ENCODE peak calls at places on chromosomes 12 and 14, in nine cellular contexts. A is upper lobe of right lung; N is HCEC 1CT; G is stimulated activated CD8-positive, alpha-beta memory T cell treated with anti-CD3 and anti-CD28 coated beads, Interleukin-15, amount 100 ng/mL, for 24 hours; U is activated T-cell treated with anti-CD3 and anti-CD28 coated beads, Interleukin-2, amount 50 U/mL, for 48 hours; H is Kasumi-1; O is HEK293T; Z is stomach; S is T-helper 2 cell. X is an unnamed sample.
A peak's percentile ranks its signal among the peaks of the same experiment; 100 is the strongest.

GRCh38 chr14:54651018-54651351 is 84.1 kb downstream of the SAMD4A start:
- DNase-seq in S (no peak), O (no peak), G (no peak), U (no peak), N (no peak), Z (no peak), A (no peak), H (no peak), X (no peak)

GRCh38 chr12:109435428-109436180 is 41.5 kb downstream of the KCTD10 start:
- DNase-seq in U (no peak), G (no peak), A (no peak), H (no peak), Z (no peak), S (no peak), N (no peak), O (no peak), X (no peak)

GRCh38 chr14:91326514-91326832 is 82.0 kb upstream of the GPR68 start:
- DNase-seq in H (no peak), O (no peak), Z (no peak), S (no peak), A (no peak), U (no peak), G (no peak), N (no peak), X (no peak)

GRCh38 chr14:101351146-101351545 is 210.1 kb upstream of the DIO3 start:
- DNase-seq in U (no peak), O (no peak), H (no peak), N (no peak), Z (peak; percentile 0), A (no peak), G (no peak), S (no peak), X (no peak)

GRCh38 chr12:110269622-110270124 is 11.4 kb upstream of the ATP2A2 start:
- DNase-seq in N (peak; percentile 88), Z (no peak), G (no peak), O (no peak), H (no peak), U (no peak), A (no peak), S (no peak), X (peak; percentile 35)

GRCh38 chr12:124013073-124013472 is 40.1 kb downstream of the ZNF664 start:
- DNase-seq in N (no peak), G (no peak), S (no peak), H (peak; percentile 52), Z (no peak), O (no peak), U (no peak), A (no peak), X (no peak)

GRCh38 chr12:33253123-33253522 is 186.5 kb downstream of the SYT10 start:
- DNase-seq in O (no peak), Z (no peak), A (no peak), G (no peak), N (no peak), S (no peak), H (no peak), U (no peak), X (no peak)

GRCh38 chr12:2332266-2332665 is 279.5 kb downstream of the CACNA1C start:
- DNase-seq in A (no peak), O (no peak), U (no peak), N (peak; percentile 29), S (no peak), H (no peak), G (no peak), Z (no peak), X (no peak)

GRCh38 chr12:129903092-129903945 is 506 bp downstream of the TMEM132D start:
- DNase-seq in U (no peak), S (no peak), O (no peak), A (no peak), N (no peak), Z (no peak), H (no peak), G (no peak), X (no peak)

GRCh38 chr12:57694459-57695019 is 607 bp downstream of the OS9 start:
- DNase-seq in G (no peak), S (no peak), Z (no peak), U (no peak), N (peak; percentile 1), H (peak; percentile 63), O (no peak), A (no peak), X (no peak)

GRCh38 chr12:10491766-10492165 is 13.9 kb upstream of the EIF2S3B start:
- DNase-seq in G (no peak), O (no peak), N (peak; percentile 52), A (no peak), H (no peak), U (no peak), Z (no peak), S (no peak), X (no peak)

GRCh38 chr12:132888852-132889251 is 1.4 kb upstream of the CHFR start:
- DNase-seq in G (no peak), N (no peak), U (no peak), Z (no peak), S (no peak), A (no peak), H (no peak), O (no peak), X (no peak)

GRCh38 chr12:102847131-102847530 is 69.9 kb downstream of the PAH start:
- DNase-seq in A (no peak), G (no peak), N (no peak), O (no peak), H (no peak), S (no peak), Z (no peak), U (no peak), X (no peak)

GRCh38 chr12:4615667-4616066 is 33.2 kb downstream of the AKAP3 start:
- DNase-seq in O (no peak), N (no peak), G (no peak), A (no peak), U (no peak), Z (no peak), S (no peak), H (no peak), X (no peak)

GRCh38 chr14:43872222-43872621 is 634.9 kb downstream of the FSCB start:
- DNase-seq in H (no peak), U (no peak), A (no peak), S (no peak), G (no peak), Z (no peak), N (no peak), O (no peak), X (no peak)

GRCh38 chr12:131403676-131404075 is 307.2 kb upstream of the SFSWAP start:
- DNase-seq in Z (no peak), H (no peak), G (no peak), U (no peak), A (no peak), S (no peak), N (no peak), O (no peak), X (no peak)

GRCh38 chr14:70808402-70809237 is 693 bp downstream of the MAP3K9 start:
- DNase-seq in U (peak; percentile 69), G (peak; percentile 17), A (peak; percentile 75), O (peak; percentile 32), H (no peak), Z (peak; percentile 39), N (no peak), S (peak; percentile 48), X (no peak)

GRCh38 chr12:110666892-110667291 is 22.0 kb downstream of the HVCN1 start:
- DNase-seq in S (no peak), H (no peak), A (no peak), G (no peak), Z (no peak), N (no peak), O (no peak), U (no peak), X (no peak)

GRCh38 chr12:124381454-124382207 is 86.7 kb downstream of the RFLNA start:
- DNase-seq in H (no peak), A (peak; percentile 96), N (peak; percentile 57), S (no peak), Z (peak; percentile 92), G (no peak), O (no peak), U (no peak), X (peak; percentile 94)

GRCh38 chr14:72904840-72905561 is 11.1 kb upstream of the DPF3 start:
- DNase-seq in O (peak; percentile 65), N (peak; percentile 84), G (no peak), S (peak; percentile 41), A (no peak), U (peak; percentile 65), Z (peak; percentile 59), H (peak; percentile 80), X (peak; percentile 68)

GRCh38 chr12:64083285-64084210 is 138.5 kb downstream of the KICS2 start:
- DNase-seq in G (no peak), O (peak; percentile 27), S (no peak), Z (peak; percentile 87), U (no peak), H (no peak), N (peak; percentile 91), A (no peak), X (peak; percentile 80)

GRCh38 chr14:20417250-20418186 is 4.2 kb upstream of the TEP1 start:
- DNase-seq in H (no peak), N (no peak), U (no peak), O (no peak), Z (no peak), A (no peak), G (no peak), S (no peak), X (no peak)

GRCh38 chr12:64900540-64900939 is 76.1 kb downstream of the TBC1D30 start:
- DNase-seq in N (peak; percentile 84), A (no peak), U (no peak), H (no peak), G (no peak), O (no peak), S (no peak), Z (no peak), X (no peak)

X was measured in mucosa of gallbladder.